ENCODE peak calls at places on chromosome 9, in nine cellular contexts. Z, A, J, X, N, D, V, L and R are unnamed samples.

GRCh38 chr9:92665836-92666235 is 4.1 kb downstream of the IPPK start:
- DNase-seq in Z (no peak), N (no peak), D (no peak), J (no peak), V (no peak), X (no peak), L (no peak), A (no peak), R (no peak)

GRCh38 chr9:32378993-32379729 is 5.3 kb upstream of the ACO1 start:
- DNase-seq in J (no peak), V (no peak), X (peak; percentile 51), N (peak; percentile 89), L (no peak), Z (peak; percentile 85), A (peak; percentile 90), D (no peak), R (peak; percentile 50)

GRCh38 chr9:134661791-134662142 is 20.2 kb downstream of the COL5A1 start:
- DNase-seq in V (no peak), D (no peak), Z (peak; percentile 98), X (no peak), A (no peak), N (no peak), L (peak; percentile 50), J (no peak), R (no peak)

GRCh38 chr9:127336708-127337352 is 60.1 kb upstream of the SLC2A8 start:
- DNase-seq in D (peak; percentile 54), Z (peak; percentile 97), L (peak; percentile 84), V (no peak), N (peak; percentile 97), X (peak; percentile 59), A (peak; percentile 95), J (no peak), R (peak; percentile 19)

GRCh38 chr9:78973906-78974305 is 597.9 kb upstream of the TLE4 start:
- DNase-seq in D (no peak), L (no peak), J (no peak), N (peak; percentile 4), A (no peak), Z (peak; percentile 63), X (no peak), V (no peak), R (no peak)

GRCh38 chr9:16744386-16744785 is 126.1 kb downstream of the BNC2 start:
- DNase-seq in J (no peak), Z (peak; percentile 48), L (no peak), V (no peak), N (peak; percentile 61), X (no peak), D (no peak), A (peak; percentile 60), R (no peak)

GRCh38 chr9:27870404-27870803 is 297.1 kb upstream of the C9orf72 start:
- DNase-seq in V (no peak), Z (no peak), N (no peak), J (no peak), D (no peak), A (peak; percentile 16), L (no peak), X (no peak), R (no peak)

GRCh38 chr9:109028457-109028856 is 15.2 kb upstream of the CTNNAL1 start:
- DNase-seq in D (no peak), V (no peak), J (no peak), Z (no peak), A (no peak), N (no peak), L (no peak), X (no peak), R (no peak)

GRCh38 chr9:110135858-110136257 is 72.1 kb downstream of the C9orf152 start:
- DNase-seq in L (no peak), Z (peak; percentile 60), D (no peak), A (no peak), N (no peak), J (no peak), X (no peak), V (no peak), R (no peak)

GRCh38 chr9:95506438-95506691 is 10.4 kb downstream of the PTCH1 start:
- DNase-seq in Z (peak; percentile 79), J (no peak), X (no peak), A (peak; percentile 63), V (no peak), N (peak; percentile 52), D (no peak), L (peak; percentile 69), R (no peak)

GRCh38 chr9:94623253-94623652 is 16.1 kb downstream of the FBP1 start:
- DNase-seq in J (no peak), D (no peak), V (no peak), N (no peak), Z (peak; percentile 17), A (peak; percentile 52), X (no peak), L (no peak), R (peak; percentile 67)

GRCh38 chr9:87973791-87974292 is 491 bp downstream of the CDK20 start:
- DNase-seq in L (peak; percentile 47), N (no peak), Z (no peak), X (no peak), D (no peak), J (no peak), A (peak; percentile 7), V (no peak), R (no peak)

GRCh38 chr9:79684711-79685575 is 113.2 kb downstream of the TLE4 start:
- DNase-seq in D (no peak), X (no peak), J (no peak), A (no peak), V (no peak), L (no peak), Z (peak; percentile 12), N (peak; percentile 11), R (no peak)

GRCh38 chr9:13963005-13963653 is 350.8 kb downstream of the NFIB start:
- DNase-seq in D (no peak), X (no peak), N (no peak), V (no peak), Z (no peak), J (no peak), L (no peak), A (no peak), R (no peak)

GRCh38 chr9:4020038-4020746 is 279.7 kb downstream of the GLIS3 start:
- DNase-seq in Z (no peak), V (no peak), X (no peak), A (no peak), D (no peak), L (no peak), J (no peak), N (peak; percentile 14), R (no peak)
- H3K4me3 ChIP-seq in Z (no peak overlapping the region), V (no peak overlapping the region), X (no peak overlapping the region), A (no peak overlapping the region), D (no peak overlapping the region), L (no peak overlapping the region), J (no peak overlapping the region), N (no peak overlapping the region), R (no peak overlapping the region)

DNA sequence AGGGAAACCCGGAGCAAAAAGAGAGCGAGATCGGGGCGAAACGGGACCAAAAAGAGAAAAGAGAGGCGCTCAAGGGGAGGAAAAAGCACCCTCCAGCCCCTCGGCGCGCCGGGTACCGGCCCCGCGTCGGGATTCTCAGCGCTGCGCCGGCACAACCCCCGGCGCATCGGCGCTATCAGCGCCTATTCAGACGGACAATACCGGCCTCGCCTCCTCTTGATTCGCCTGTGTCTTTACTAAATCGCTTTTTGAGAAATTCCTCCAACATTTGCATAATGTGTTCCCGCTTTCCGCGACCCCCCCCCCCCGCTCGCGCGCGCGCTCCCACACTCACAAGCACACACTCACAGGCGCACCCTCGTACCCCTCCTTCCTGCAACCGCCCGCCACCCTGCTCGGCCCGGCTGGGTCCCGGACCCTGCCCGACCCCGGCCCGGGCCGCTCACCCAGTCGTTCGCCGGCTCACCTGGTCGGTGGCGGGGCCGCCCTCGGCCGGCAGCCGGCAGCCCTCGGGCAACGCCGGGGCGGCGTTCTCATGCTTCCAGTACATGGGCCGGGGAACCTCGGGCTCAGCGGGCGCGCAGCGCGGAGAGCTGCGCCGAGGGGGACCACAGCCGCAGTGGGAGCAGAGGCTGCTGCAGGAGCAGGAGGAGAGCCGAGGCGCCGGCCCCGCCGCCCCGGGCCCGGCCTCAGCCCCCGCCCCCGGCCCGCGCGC is 409 bp downstream of the LHX6 start:
- DNase-seq in D (no peak), X (no peak), L (no peak), Z (peak; percentile 49), N (no peak), V (no peak), J (no peak), A (no peak), R (peak; percentile 43)
- H3K27me3 ChIP-seq in D (peaks cover 20% of the 10 kb centered on the region), X (no peaks in the 10 kb centered on the region), L (no peaks in the 10 kb centered on the region), Z (peaks cover 71% of the 10 kb centered on the region), N (peaks cover 79% of the 10 kb centered on the region), V (no peaks in the 10 kb centered on the region), J (peaks cover 32% of the 10 kb centered on the region), A (peaks cover 100% of the 10 kb centered on the region), R (peaks cover 1% of the 10 kb centered on the region)

GRCh38 chr9:76401176-76401575 is 7.0 kb upstream of the RFK start:
- DNase-seq in V (no peak), J (no peak), A (no peak), X (no peak), D (no peak), N (no peak), Z (no peak), L (no peak), R (no peak)
- H3K9me3 ChIP-seq in V (no peaks in the 10 kb centered on the region), J (no peaks in the 10 kb centered on the region), A (no peaks in the 10 kb centered on the region), X (no peaks in the 10 kb centered on the region), D (no peaks in the 10 kb centered on the region), N (no peaks in the 10 kb centered on the region), Z (no peaks in the 10 kb centered on the region), L (no peaks in the 10 kb centered on the region), R (no peaks in the 10 kb centered on the region)

GRCh38 chr9:98092633-98092971 is 26.4 kb downstream of the TRIM14 start:
- DNase-seq in Z (no peak), V (no peak), J (no peak), N (no peak), D (no peak), L (no peak), X (no peak), A (no peak), R (no peak)
- H3K4me3 ChIP-seq in Z (no peak overlapping the region), V (no peak overlapping the region), J (no peak overlapping the region), N (no peak overlapping the region), D (no peak overlapping the region), L (no peak overlapping the region), X (no peak overlapping the region), A (no peak overlapping the region), R (no peak overlapping the region)